ENCODE peak calls at places on chromosome 22, in eight cellular contexts. L is esophagus squamous epithelium, S is nephron progenitor cell, P is psoas muscle, H is Calu3, K is Peyer's patch, O is pancreas, T is HFFc6. W is an unnamed sample.

GRCh38 chr22:49168219-49168813 is 659.4 kb downstream of the BRD1 start:
- DNase-seq in S (no peak), P (peak), T (no peak), O (no peak), H (no peak), K (no peak), L (no peak), W (no peak)

GRCh38 chr22:28933321-28933720 is 49.9 kb downstream of the ZNRF3 start:
- DNase-seq in T (no peak), S (no peak), O (no peak), H (no peak), K (no peak), L (no peak), P (no peak), W (no peak)

GRCh38 chr22:24953294-24954113 is 988 bp downstream of the KIAA1671 start:
- DNase-seq in T (no peak), H (peak), K (no peak), O (peak), S (peak), L (no peak), P (no peak), W (peak)

GRCh38 chr22:29603358-29604191 is at the start of gene NF2:
- DNase-seq in L (peak), K (peak), T (peak), S (peak), O (peak), P (peak), H (peak), W (peak)

GRCh38 chr22:26669060-26669481 is 11.7 kb downstream of the MIAT start:
- DNase-seq in K (peak), P (no peak), T (peak), S (peak), O (peak), H (peak), L (no peak), W (peak)

GRCh38 chr22:50691521-50691920 is 18.9 kb downstream of the SHANK3 start:
- DNase-seq in L (no peak), O (no peak), S (peak), T (peak), K (peak), H (peak), P (no peak), W (no peak)

GRCh38 chr22:43126506-43127165 is 16.1 kb downstream of the BIK start:
- DNase-seq in P (no peak), K (peak), L (no peak), T (peak), O (no peak), S (no peak), H (peak), W (no peak)

GRCh38 chr22:36166518-36167220 is 6.1 kb upstream of the APOL3 start:
- DNase-seq in S (no peak), P (no peak), O (no peak), K (no peak), L (no peak), T (no peak), H (no peak), W (no peak)

GRCh38 chr22:17192186-17192585 is 27.0 kb downstream of the ADA2 start:
- DNase-seq in P (no peak), T (no peak), K (no peak), S (no peak), H (no peak), O (no peak), L (no peak), W (no peak)

GRCh38 chr22:46135611-46136538 is 14.5 kb upstream of the PPARA start:
- DNase-seq in H (no peak), L (no peak), T (no peak), P (no peak), O (no peak), K (no peak), S (no peak), W (no peak)

GRCh38 chr22:40890881-40891280 is 29.0 kb upstream of the DNAJB7 start:
- DNase-seq in L (no peak), K (no peak), S (no peak), T (peak), P (no peak), O (no peak), H (no peak), W (no peak)

GRCh38 chr22:29784451-29785361 is 17.5 kb downstream of the UQCR10 start:
- DNase-seq in T (no peak), H (no peak), S (no peak), P (no peak), K (no peak), O (peak), L (no peak), W (no peak)

GRCh38 chr22:24975813-24976341 is 23.4 kb downstream of the KIAA1671 start:
- DNase-seq in L (no peak), K (no peak), S (no peak), T (no peak), O (no peak), H (no peak), P (peak), W (no peak)

GRCh38 chr22:42644422-42645340 is 4.3 kb upstream of the ATP5MGL start:
- DNase-seq in T (peak), K (no peak), L (no peak), O (no peak), P (peak), H (no peak), S (no peak), W (no peak)

GRCh38 chr22:49197986-49198704 is 629.5 kb downstream of the BRD1 start:
- DNase-seq in S (no peak), O (no peak), T (no peak), K (peak), P (no peak), L (no peak), H (no peak), W (no peak)

GRCh38 chr22:38706101-38706884 is 549 bp downstream of the GTPBP1 start:
- DNase-seq in K (peak), H (peak), L (peak), O (peak), S (no peak), P (peak), T (peak), W (peak)

GRCh38 chr22:25057013-25057881 is 104.7 kb downstream of the KIAA1671 start:
- DNase-seq in T (no peak), P (peak), O (peak), H (peak), K (peak), L (no peak), S (peak), W (peak)

GRCh38 chr22:41197808-41198585 is 7.1 kb upstream of the L3MBTL2 start:
- DNase-seq in T (peak), P (peak), K (peak), O (no peak), H (peak), S (peak), L (no peak), W (no peak)

GRCh38 chr22:30591191-30591587 is 521 bp downstream of the PES1 start:
- DNase-seq in S (no peak), K (no peak), L (no peak), H (no peak), T (peak), O (no peak), P (no peak), W (no peak)

GRCh38 chr22:39984750-39985149 is 10.0 kb upstream of the FAM83F start:
- DNase-seq in P (no peak), L (no peak), T (no peak), O (no peak), H (no peak), K (no peak), S (no peak), W (no peak)

GRCh38 chr22:41481131-41481830 is 12.4 kb downstream of the ACO2 start:
- DNase-seq in T (peak), H (no peak), L (no peak), S (no peak), P (peak), O (no peak), K (no peak), W (no peak)

GRCh38 chr22:21447694-21448402 is 19.3 kb upstream of the TMEM191C start:
- DNase-seq in S (no peak), P (peak), H (no peak), O (peak), L (no peak), K (peak), T (no peak), W (peak)

GRCh38 chr22:33073989-33074391 is 15.8 kb upstream of the SYN3 start:
- DNase-seq in P (no peak), H (no peak), T (peak), K (no peak), S (no peak), O (no peak), L (no peak), W (no peak)

GRCh38 chr22:35629406-35630234 is 12.5 kb upstream of the MB start:
- DNase-seq in H (peak), P (peak), K (peak), T (peak), O (peak), S (no peak), L (no peak), W (no peak)

GRCh38 chr22:27075028-27075678 is 417.8 kb downstream of the MIAT start:
- DNase-seq in H (no peak), L (no peak), T (no peak), P (no peak), K (no peak), S (peak), O (no peak), W (no peak)

GRCh38 chr22:26648761-26649363 is 8.5 kb upstream of the MIAT start:
- DNase-seq in H (no peak), P (no peak), O (no peak), K (no peak), L (no peak), T (no peak), S (no peak), W (no peak)

GRCh38 chr22:17072877-17073276 is 11.9 kb upstream of the IL17RA start:
- DNase-seq in O (no peak), S (no peak), P (no peak), T (no peak), H (no peak), K (no peak), L (no peak), W (no peak)

GRCh38 chr22:30420401-30421178 is 5.0 kb upstream of the MTFP1 start:
- DNase-seq in P (no peak), S (no peak), O (no peak), H (peak), L (no peak), K (no peak), T (peak), W (no peak)

GRCh38 chr22:44357296-44357961 is 44.7 kb upstream of the SHISAL1 start:
- DNase-seq in L (no peak), P (peak), H (no peak), T (no peak), S (no peak), K (no peak), O (no peak), W (no peak)
- TF ChIP-seq CTCF in L (no peak), P (no peak), H (no peak), T (peak), S (no peak), K (no peak), O (no peak), W (no peak)

GRCh38 chr22:19554834-19555404 is 30.7 kb upstream of the CLDN5 start:
- DNase-seq in S (peak), T (peak), H (peak), P (no peak), K (peak), O (no peak), L (no peak), W (no peak)
- TF ChIP-seq CTCF in S (no peak), T (peak), H (no peak), P (no peak), K (no peak), O (no peak), L (no peak), W (no peak)

GRCh38 chr22:37260939-37261338 is 16.9 kb upstream of the RAC2 start:
- DNase-seq in K (peak), S (peak), P (peak), O (peak), L (no peak), H (peak), T (peak), W (peak)

GRCh38 chr22:37266581-37267127 is 15.7 kb upstream of the CYTH4 start:
- DNase-seq in T (no peak), K (no peak), H (no peak), O (no peak), L (no peak), P (no peak), S (no peak), W (no peak)

GRCh38 chr22:37262346-37262745 is 18.3 kb upstream of the RAC2 start:
- DNase-seq in T (no peak), L (no peak), H (no peak), O (no peak), K (no peak), P (no peak), S (no peak), W (no peak)

GRCh38 chr22:37267128-37267587 is 15.2 kb upstream of the CYTH4 start:
- DNase-seq in K (peak), T (no peak), S (peak), H (peak), P (peak), O (no peak), L (no peak), W (peak)

GRCh38 chr22:37263966-37264887 is 18.1 kb upstream of the CYTH4 start:
- DNase-seq in H (no peak), K (no peak), T (no peak), P (no peak), L (no peak), S (no peak), O (no peak), W (no peak)
- TF ChIP-seq CTCF in H (no peak), K (no peak), T (no peak), P (no peak), L (no peak), S (no peak), O (no peak), W (no peak)

GRCh38 chr22:23789121-23789520 is 2.4 kb downstream of the SMARCB1 start:
- DNase-seq in T (no peak), P (no peak), L (no peak), S (no peak), H (no peak), O (no peak), K (no peak), W (no peak)

GRCh38 chr22:23787910-23788309 is 1.1 kb downstream of the SMARCB1 start:
- DNase-seq in O (no peak), S (no peak), L (no peak), K (no peak), P (no peak), T (no peak), H (no peak), W (no peak)

GRCh38 chr22:23786261-23786710 is 480 bp upstream of the SMARCB1 start:
- DNase-seq in O (no peak), T (no peak), H (no peak), K (no peak), P (no peak), S (no peak), L (no peak), W (peak)

GRCh38 chr22:23786752-23787599 is at the start of gene SMARCB1:
- DNase-seq in S (peak), P (peak), H (peak), T (peak), K (peak), L (peak), O (peak), W (peak)

DNA sequence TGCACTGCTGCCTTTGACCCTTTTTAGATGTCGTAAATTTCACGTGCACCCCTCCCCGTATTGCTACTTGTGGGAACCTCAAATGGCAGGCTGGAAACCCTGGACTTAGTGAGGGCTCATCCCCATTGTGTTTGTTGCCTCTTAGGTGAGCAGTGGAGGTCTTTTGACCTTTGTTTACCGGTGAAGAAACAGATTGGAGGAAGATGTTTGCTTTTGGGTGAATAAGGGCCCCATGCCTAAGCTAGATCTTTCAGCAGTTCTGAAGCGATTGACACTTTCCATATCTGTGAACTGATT is 782 bp downstream of the SMARCB1 start:
- DNase-seq in K (no peak), L (no peak), H (no peak), T (no peak), S (no peak), P (no peak), O (no peak), W (no peak)
- TF ChIP-seq CTCF in K (no peak), L (no peak), H (no peak), T (no peak), S (no peak), P (no peak), O (no peak), W (no peak)

DNA sequence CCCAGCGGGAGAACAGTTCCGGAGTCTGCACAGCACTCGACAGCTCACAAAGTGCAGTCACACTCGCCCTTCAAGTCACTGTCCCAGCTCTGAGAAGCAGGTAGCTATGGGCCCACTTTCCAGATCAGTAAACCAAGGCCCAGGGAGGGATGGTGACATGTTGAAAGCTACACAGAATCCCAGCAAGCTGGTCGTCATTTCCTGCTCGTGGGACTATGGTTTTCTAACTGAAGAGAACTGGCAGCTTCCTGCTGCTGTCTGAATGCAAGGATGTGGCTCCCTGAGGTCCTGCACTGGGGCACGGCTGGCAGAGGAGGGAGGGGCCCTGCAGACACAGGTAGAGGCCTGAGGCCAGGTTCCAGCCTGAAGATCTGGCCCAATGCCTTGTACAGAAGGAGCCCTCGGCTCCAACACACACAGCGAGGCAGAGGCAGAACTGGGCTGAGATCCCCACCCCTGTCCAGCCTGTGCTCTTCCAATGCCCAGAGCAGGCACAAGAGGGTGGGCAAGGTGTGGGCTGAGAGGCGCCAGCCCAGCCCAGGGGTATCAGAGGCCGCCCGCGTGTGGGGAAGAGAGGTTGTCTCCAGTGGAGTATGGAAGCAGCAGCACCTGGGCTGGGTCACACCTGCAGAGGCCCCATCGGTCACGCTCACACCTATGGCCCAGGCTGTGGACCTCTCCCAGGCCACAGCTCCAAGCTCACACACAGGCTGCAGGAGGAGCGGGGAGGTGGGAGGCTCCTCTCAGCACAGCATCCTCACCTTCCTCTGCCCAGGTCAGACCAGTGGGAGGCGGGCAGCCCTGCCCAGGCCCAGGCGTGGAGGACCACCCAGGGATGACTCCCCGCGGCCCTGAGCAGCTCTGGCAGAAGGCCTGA is 119.2 kb downstream of the PHF21B start:
- DNase-seq in L (no peak), S (no peak), K (peak), H (no peak), P (peak), O (no peak), T (no peak), W (no peak)
- TF ChIP-seq CTCF in L (no peak), S (no peak), K (no peak), H (no peak), P (no peak), O (no peak), T (no peak), W (no peak)

DNA sequence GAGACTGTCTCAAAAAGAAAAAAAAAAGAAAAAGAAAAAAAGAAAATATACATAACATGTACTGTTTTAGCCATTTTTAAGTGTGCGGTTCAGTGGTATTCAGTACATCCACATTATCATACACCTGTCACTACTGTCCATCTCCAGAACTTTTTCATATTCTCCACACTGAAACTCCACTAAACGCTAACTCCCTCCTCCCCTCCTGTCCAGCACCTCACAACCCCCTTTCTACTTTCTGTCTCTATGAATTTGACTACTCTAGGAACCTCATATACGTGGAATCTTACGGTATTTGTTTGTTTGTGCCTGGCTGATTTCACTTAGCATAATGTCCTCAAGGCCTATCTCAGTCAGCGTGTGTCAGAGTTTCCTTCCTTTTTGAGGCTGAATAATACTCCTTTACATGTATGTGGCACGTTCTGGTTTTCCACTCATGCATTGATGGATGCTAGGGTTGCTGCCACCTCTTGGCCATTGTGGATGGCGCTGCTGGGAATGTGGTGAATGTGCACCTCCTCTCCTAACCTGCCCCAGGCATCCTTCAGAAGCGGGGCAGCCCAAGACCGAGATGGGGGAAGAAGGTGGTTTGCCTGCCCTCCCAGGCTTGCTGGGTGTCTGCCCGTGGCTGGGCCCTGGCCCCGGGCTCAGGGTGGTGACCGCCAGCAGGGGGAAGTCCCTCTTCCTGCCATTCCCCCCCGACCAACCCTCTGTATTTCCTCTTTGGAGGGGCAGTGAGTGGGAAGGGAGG is 60.5 kb downstream of the BCR start:
- DNase-seq in K (no peak), L (no peak), S (no peak), T (no peak), H (peak), O (no peak), P (peak), W (no peak)
- TF ChIP-seq CTCF in K (no peak), L (peak), S (no peak), T (peak), H (no peak), O (no peak), P (peak), W (no peak)

GRCh38 chr22:44398791-44399190 is 86.0 kb upstream of the SHISAL1 start:
- DNase-seq in P (peak), L (no peak), T (no peak), S (no peak), H (no peak), O (no peak), K (peak), W (no peak)
- TF ChIP-seq CTCF in P (no peak), L (no peak), T (no peak), S (no peak), H (no peak), O (no peak), K (no peak), W (no peak)

DNA sequence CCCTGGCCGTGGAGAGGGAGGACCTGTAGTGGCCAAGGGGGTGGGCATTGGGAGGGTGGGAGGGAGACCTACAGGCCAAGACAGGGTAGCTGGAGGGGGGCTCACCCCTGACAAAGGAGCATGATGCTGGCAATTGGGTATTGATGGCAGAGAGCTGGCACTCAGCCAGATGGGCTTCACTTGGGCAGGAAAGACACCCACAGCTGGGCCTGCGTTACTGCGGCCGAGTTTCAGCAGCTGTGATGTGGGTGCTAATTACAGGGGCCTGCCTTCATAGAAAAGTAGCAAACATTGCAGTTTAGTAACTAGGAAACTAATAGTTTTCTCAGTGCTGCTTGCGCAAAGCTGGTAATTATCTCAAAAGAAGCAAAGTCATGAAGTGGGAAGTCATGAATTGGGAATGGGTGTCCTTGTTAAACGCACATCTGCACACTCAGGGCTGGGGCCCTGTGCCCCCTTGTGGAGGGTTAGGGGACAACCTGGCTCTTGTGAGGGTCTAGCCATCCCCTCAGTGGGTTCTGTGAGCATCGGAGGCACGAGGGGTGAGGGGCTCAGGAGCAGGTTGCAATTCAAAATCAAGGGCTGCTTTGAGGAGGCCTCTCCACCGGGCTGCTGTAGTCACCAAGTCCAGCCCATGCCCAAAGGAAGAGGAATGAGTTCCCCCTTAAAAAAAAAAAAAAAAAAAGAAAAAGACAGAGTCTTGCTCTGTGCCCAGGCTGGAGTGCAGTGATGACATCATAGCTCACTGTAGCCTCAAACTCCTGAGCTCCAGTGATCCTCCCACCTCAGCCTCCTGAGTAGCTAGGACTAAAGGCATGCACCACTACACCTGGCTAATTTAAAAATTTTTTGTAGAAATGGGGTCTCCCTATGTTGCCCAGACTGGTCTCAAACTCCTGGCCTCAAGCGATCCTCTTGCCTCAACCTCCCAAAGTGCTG is 24.4 kb upstream of the TXNRD2 start:
- DNase-seq in T (no peak), O (no peak), S (peak), L (no peak), P (no peak), K (no peak), H (no peak), W (no peak)
- TF ChIP-seq CTCF in T (peak), O (no peak), S (peak), L (no peak), P (no peak), K (no peak), H (peak), W (peak)